ENCODE peak calls at places on chromosomes 7 and 10, in nine cellular contexts. G is brain microvascular endothelial cell; R is heart left ventricle; Z is heart right ventricle; J is keratinocyte; M is fibroblast of lung; P is uterus; S is CD8-positive, alpha-beta T cell; I is gastrocnemius medialis. V is an unnamed sample.

GRCh38 chr10:80407836-80408197 is 534 bp upstream of the PRXL2A start:
- DNase-seq in Z (peak; percentile 34), G (no peak), R (peak; percentile 34), P (no peak), I (no peak), J (no peak), S (no peak), M (peak; percentile 55), V (no peak)

GRCh38 chr7:80134536-80135305 is at the start of gene GNAI1:
- DNase-seq in I (peak; percentile 34), P (peak; percentile 81), G (peak; percentile 54), Z (peak; percentile 75), M (peak; percentile 77), J (peak; percentile 59), S (no peak), R (peak; percentile 71), V (no peak)

GRCh38 chr10:90845726-90846125 is 12.1 kb downstream of the HTR7 start:
- DNase-seq in I (no peak), Z (no peak), J (no peak), G (no peak), R (no peak), S (no peak), P (no peak), M (no peak), V (no peak)

GRCh38 chr10:129689681-129690080 is 222.6 kb downstream of the MGMT start:
- DNase-seq in G (no peak), I (no peak), M (peak; percentile 2), Z (no peak), R (no peak), S (no peak), P (peak; percentile 38), J (no peak), V (no peak)

GRCh38 chr10:79938728-79939380 is 10.1 kb downstream of the SFTPD start:
- DNase-seq in G (no peak), Z (no peak), R (peak; percentile 69), P (no peak), M (no peak), S (no peak), J (no peak), I (peak; percentile 37), V (no peak)

GRCh38 chr10:124596116-124596785 is 134.6 kb downstream of the LHPP start:
- DNase-seq in S (no peak), Z (no peak), M (no peak), J (no peak), G (no peak), P (no peak), I (no peak), R (no peak), V (no peak)

GRCh38 chr10:12466701-12467100 is 117.4 kb downstream of the CAMK1D start:
- DNase-seq in Z (no peak), R (no peak), S (no peak), P (no peak), M (peak; percentile 52), G (peak; percentile 27), I (no peak), J (no peak), V (no peak)

GRCh38 chr7:47496666-47497065 is 85.2 kb downstream of the TNS3 start:
- DNase-seq in R (peak; percentile 46), P (no peak), J (no peak), G (no peak), Z (no peak), S (no peak), I (no peak), M (no peak), V (no peak)

GRCh38 chr7:31044531-31044930 is 7.6 kb upstream of the ADCYAP1R1 start:
- DNase-seq in M (no peak), S (no peak), J (no peak), I (no peak), Z (no peak), G (no peak), R (no peak), P (no peak), V (no peak)

GRCh38 chr10:96509017-96509641 is 4.6 kb downstream of the TLL2 start:
- DNase-seq in S (no peak), Z (no peak), I (no peak), R (no peak), M (peak; percentile 95), P (no peak), J (peak; percentile 19), G (peak; percentile 94), V (peak; percentile 30)

GRCh38 chr7:154906736-154907355 is 96.1 kb downstream of the PAXIP1 start:
- DNase-seq in P (no peak), I (no peak), M (no peak), Z (no peak), J (no peak), G (no peak), S (no peak), R (no peak), V (no peak)

GRCh38 chr7:100122568-100122967 is 3.1 kb downstream of the CNPY4 start:
- DNase-seq in I (no peak), G (no peak), M (no peak), P (no peak), Z (no peak), S (no peak), J (no peak), R (no peak), V (no peak)

GRCh38 chr7:103995554-103995953 is 6.1 kb upstream of the RELN start:
- DNase-seq in J (no peak), I (no peak), M (no peak), P (no peak), Z (no peak), G (no peak), S (no peak), R (no peak), V (no peak)

GRCh38 chr10:22027666-22028238 is 24.2 kb upstream of the DNAJC1 start:
- DNase-seq in G (no peak), J (no peak), Z (no peak), R (no peak), P (no peak), S (no peak), I (no peak), M (no peak), V (no peak)

GRCh38 chr10:6047847-6048246 is 14.3 kb downstream of the IL2RA start:
- DNase-seq in I (no peak), Z (no peak), P (no peak), M (no peak), G (no peak), S (no peak), J (no peak), R (no peak), V (no peak)
- TF ChIP-seq CTCF in I (no peak), Z (no peak), P (no peak), M (no peak), G (no peak), S (no peak), J (no peak), R (no peak), V (no peak)

GRCh38 chr10:24119919-24120318 is 89.0 kb upstream of the KIAA1217 start:
- DNase-seq in G (no peak), J (no peak), S (no peak), I (no peak), M (no peak), R (no peak), Z (no peak), P (no peak), V (no peak)
- H3K4me3 ChIP-seq in G (no peak overlapping the region), J (no peak overlapping the region), S (no peak overlapping the region), I (peak overlapping the region; percentile 38), M (no peak overlapping the region), R (peak overlapping the region; percentile 41), Z (peak overlapping the region; percentile 49), P (no peak overlapping the region), V (no peak overlapping the region)

GRCh38 chr10:71750124-71750841 is 23.0 kb downstream of the VSIR start:
- DNase-seq in J (no peak), Z (no peak), S (no peak), P (no peak), I (no peak), G (no peak), M (no peak), R (peak; percentile 45), V (no peak)

GRCh38 chr10:71749396-71749795 is 23.9 kb downstream of the VSIR start:
- DNase-seq in J (no peak), G (no peak), I (no peak), P (no peak), Z (peak; percentile 11), R (peak; percentile 26), M (no peak), S (no peak), V (no peak)

GRCh38 chr10:71752391-71753090 is 20.8 kb downstream of the VSIR start:
- DNase-seq in J (no peak), P (no peak), R (peak; percentile 26), G (no peak), S (no peak), Z (no peak), M (no peak), I (no peak), V (no peak)

GRCh38 chr10:71751515-71752224 is 21.6 kb downstream of the VSIR start:
- DNase-seq in Z (no peak), M (no peak), G (no peak), R (no peak), P (no peak), I (no peak), S (no peak), J (no peak), V (no peak)

DNA sequence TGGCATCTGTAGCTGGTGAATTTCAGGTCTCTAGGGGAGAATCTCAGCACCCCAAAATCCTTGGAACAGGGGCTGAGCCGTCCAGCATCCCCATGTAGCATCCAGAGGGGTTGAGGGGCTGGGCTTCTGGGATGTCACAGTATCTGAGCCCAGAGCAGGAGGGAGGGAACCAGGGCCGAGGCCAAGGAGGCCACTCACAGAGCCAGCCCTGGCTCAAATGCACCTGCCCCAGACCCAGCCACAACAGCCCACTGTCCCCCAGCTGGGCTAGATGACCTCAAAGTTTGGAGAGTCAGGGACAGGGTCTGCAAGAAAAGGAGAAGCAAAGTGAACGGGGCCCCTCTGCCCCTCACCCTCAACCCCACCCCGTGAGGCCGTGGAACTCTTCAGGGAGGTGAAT is 22.3 kb downstream of the VSIR start:
- DNase-seq in Z (no peak), P (no peak), R (peak; percentile 17), J (no peak), S (no peak), M (no peak), G (no peak), I (no peak), V (no peak)
- H3K36me3 ChIP-seq in Z (peaks cover 60% of the 10 kb centered on the region), P (no peaks in the 10 kb centered on the region), R (peaks cover 51% of the 10 kb centered on the region), J (peaks cover 1% of the 10 kb centered on the region), S (peaks cover 55% of the 10 kb centered on the region), M (no peaks in the 10 kb centered on the region), G (no peaks in the 10 kb centered on the region), I (no peaks in the 10 kb centered on the region), V (peaks cover 49% of the 10 kb centered on the region)

DNA sequence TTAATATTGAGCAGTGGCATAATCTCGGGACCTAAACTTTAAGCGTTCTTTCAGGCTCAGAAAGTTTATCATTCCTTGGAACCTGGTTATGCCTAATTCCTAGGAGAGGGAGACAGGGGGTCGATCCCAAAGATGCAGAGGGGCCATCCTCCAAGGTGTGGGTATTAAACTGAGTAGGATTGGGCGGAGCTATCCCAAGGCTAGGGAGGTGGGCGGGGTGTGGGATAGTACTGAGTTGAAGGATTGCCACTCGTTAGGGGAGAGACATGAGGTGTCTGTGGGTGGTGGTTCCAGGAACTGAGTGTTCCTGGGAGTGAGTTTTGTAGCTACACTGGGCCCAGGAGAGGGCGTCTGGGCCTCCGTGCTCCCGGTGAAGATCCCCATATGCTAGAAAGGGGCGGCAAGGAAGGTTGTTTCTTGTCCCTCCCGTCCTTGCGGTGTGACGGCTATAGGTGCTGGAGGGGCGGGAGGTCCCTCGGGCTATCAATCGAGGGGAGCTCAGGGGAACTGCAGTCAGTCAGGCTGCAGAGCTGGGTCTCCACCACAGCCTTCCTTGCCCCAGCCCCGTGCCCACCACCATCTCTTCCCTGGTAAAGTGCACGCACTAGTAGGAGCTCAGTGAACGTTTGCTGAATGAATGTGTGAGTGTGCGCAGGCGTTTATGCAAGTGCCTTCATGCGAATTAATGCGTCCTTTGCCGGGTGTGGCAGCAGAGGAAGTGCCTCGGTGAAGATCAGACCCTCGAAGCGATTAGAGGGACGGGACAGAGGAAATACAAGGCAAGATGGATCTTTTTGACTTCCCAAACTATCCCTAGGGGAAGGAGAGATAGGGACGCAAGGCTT is 3.0 kb upstream of the HMX2 start:
- DNase-seq in G (no peak), I (no peak), Z (no peak), M (no peak), R (no peak), S (no peak), P (no peak), J (no peak), V (no peak)
- TF ChIP-seq CTCF in G (peak; percentile 30), I (no peak), Z (no peak), M (no peak), R (no peak), S (no peak), P (no peak), J (peak; percentile 46), V (no peak)

V was measured in BJ.